ENCODE peak calls at places on chromosome 11, in four cellular contexts. S is iPS DF 6.9; X is right lobe of liver; Y is CD4-positive, alpha-beta memory T cell. K is an unnamed sample.

GRCh38 chr11:77799338-77799737 is 21.2 kb downstream of the RSF1 start:
- DNase-seq in X (no peak), S (no peak), Y (no peak), K (no peak)

GRCh38 chr11:35919244-35919643 is 24.6 kb upstream of the LDLRAD3 start:
- DNase-seq in S (no peak), X (no peak), Y (no peak), K (no peak)

GRCh38 chr11:122137081-122137793 is 21.2 kb upstream of the BLID start:
- DNase-seq in X (no peak), S (no peak), Y (no peak), K (no peak)

GRCh38 chr11:74487875-74488274 is 5.6 kb downstream of the LIPT2 start:
- DNase-seq in Y (no peak), X (no peak), S (no peak), K (peak; percentile 47)

GRCh38 chr11:107741044-107741823 is 29.4 kb upstream of the SLN start:
- DNase-seq in Y (no peak), X (no peak), S (peak; percentile 27), K (peak; percentile 76)

GRCh38 chr11:49851971-49852389 is 100.2 kb upstream of the OR4C13 start:
- DNase-seq in Y (no peak), S (no peak), X (no peak), K (no peak)

GRCh38 chr11:104876324-104876723 is 21.9 kb downstream of the CASP12 start:
- DNase-seq in S (no peak), Y (no peak), X (no peak), K (no peak)

GRCh38 chr11:85628771-85629341 is 463 bp downstream of the TMEM126B start:
- DNase-seq in Y (no peak), X (no peak), S (no peak), K (peak; percentile 12)

GRCh38 chr11:120432056-120433018 is 79.2 kb upstream of the GRIK4 start:
- DNase-seq in S (no peak), Y (no peak), X (no peak), K (peak; percentile 40)

GRCh38 chr11:62144641-62145255 is 20.9 kb downstream of the INCENP start:
- DNase-seq in Y (no peak), S (no peak), X (no peak), K (no peak)

GRCh38 chr11:36622431-36623136 is 24.5 kb upstream of the RAG2 start:
- DNase-seq in X (no peak), S (no peak), Y (no peak), K (peak; percentile 47)

GRCh38 chr11:77819921-77820564 is 479 bp downstream of the RSF1 start:
- DNase-seq in X (peak; percentile 65), S (peak; percentile 29), Y (peak; percentile 68), K (peak; percentile 48)

GRCh38 chr11:844693-845644 is 2.3 kb downstream of the TSPAN4 start:
- DNase-seq in S (no peak), X (peak; percentile 93), Y (no peak), K (no peak)

GRCh38 chr11:95301497-95301896 is 70.5 kb upstream of the SESN3 start:
- DNase-seq in S (no peak), X (no peak), Y (no peak), K (no peak)

GRCh38 chr11:1138053-1138452 is 19.7 kb upstream of the MUC5AC start:
- DNase-seq in S (no peak), X (no peak), Y (no peak), K (no peak)

GRCh38 chr11:130426223-130427048 is 2.0 kb downstream of the ADAMTS8 start:
- DNase-seq in X (no peak), S (no peak), Y (no peak), K (no peak)

GRCh38 chr11:44619931-44620725 is 54.7 kb downstream of the CD82 start:
- DNase-seq in S (no peak), X (peak; percentile 16), Y (no peak), K (no peak)

GRCh38 chr11:76577199-76577920 is 93.2 kb downstream of the LRRC32 start:
- DNase-seq in S (no peak), X (no peak), Y (no peak), K (no peak)

GRCh38 chr11:130858215-130858614 is 58.1 kb downstream of the SNX19 start:
- DNase-seq in Y (no peak), S (peak; percentile 16), X (no peak), K (peak; percentile 22)

GRCh38 chr11:112784323-112785073 is 176.7 kb upstream of the NCAM1 start:
- DNase-seq in Y (no peak), S (peak; percentile 13), X (peak; percentile 47), K (no peak)

GRCh38 chr11:86063536-86063935 is 5.3 kb downstream of the PICALM start:
- DNase-seq in Y (no peak), X (no peak), S (no peak), K (no peak)

GRCh38 chr11:134988495-134988894 is 576.5 kb upstream of the B3GAT1 start:
- DNase-seq in Y (no peak), S (no peak), X (no peak), K (no peak)

GRCh38 chr11:45993438-45994064 is 71.1 kb downstream of the LARGE2 start:
- DNase-seq in Y (no peak), X (no peak), S (no peak), K (no peak)

GRCh38 chr11:128790200-128790599 is 76.9 kb downstream of the KCNJ1 start:
- DNase-seq in X (no peak), S (no peak), Y (no peak), K (no peak)

GRCh38 chr11:44456544-44457270 is 108.8 kb upstream of the CD82 start:
- DNase-seq in Y (no peak), X (no peak), S (no peak), K (peak; percentile 3)

GRCh38 chr11:82906236-82906635 is 4.7 kb downstream of the DDIAS start:
- DNase-seq in X (no peak), Y (no peak), S (no peak), K (no peak)

GRCh38 chr11:42976636-42977217 is 335.1 kb upstream of the API5 start:
- DNase-seq in X (no peak), Y (no peak), S (no peak), K (no peak)

GRCh38 chr11:8573750-8574149 is 20.3 kb downstream of the STK33 start:
- DNase-seq in S (no peak), Y (no peak), X (no peak), K (no peak)

GRCh38 chr11:74520927-74521665 is 27.6 kb upstream of the LIPT2 start:
- DNase-seq in S (no peak), Y (no peak), X (peak; percentile 43), K (no peak)

GRCh38 chr11:65891180-65892136 is 985 bp downstream of the CCDC85B start:
- DNase-seq in Y (peak; percentile 50), X (peak; percentile 65), S (no peak), K (peak; percentile 67)
- H3K4me3 ChIP-seq in Y (peak overlapping the region; percentile 47), X (peak overlapping the region; percentile 66), S (peak overlapping the region; percentile 46), K (peak overlapping the region; percentile 73)

GRCh38 chr11:63764712-63765631 is 3.6 kb downstream of the ZFTA start:
- DNase-seq in X (peak; percentile 80), S (no peak), Y (no peak), K (no peak)

GRCh38 chr11:63765688-63766241 is 2.8 kb downstream of the ZFTA start:
- DNase-seq in S (no peak), X (peak; percentile 38), Y (no peak), K (no peak)

GRCh38 chr11:63763506-63764200 is 4.9 kb downstream of the ZFTA start:
- DNase-seq in Y (no peak), X (peak; percentile 69), S (no peak), K (no peak)

GRCh38 chr11:63762662-63763505 is 5.7 kb downstream of the ZFTA start:
- DNase-seq in Y (no peak), X (peak; percentile 56), S (no peak), K (no peak)

DNA sequence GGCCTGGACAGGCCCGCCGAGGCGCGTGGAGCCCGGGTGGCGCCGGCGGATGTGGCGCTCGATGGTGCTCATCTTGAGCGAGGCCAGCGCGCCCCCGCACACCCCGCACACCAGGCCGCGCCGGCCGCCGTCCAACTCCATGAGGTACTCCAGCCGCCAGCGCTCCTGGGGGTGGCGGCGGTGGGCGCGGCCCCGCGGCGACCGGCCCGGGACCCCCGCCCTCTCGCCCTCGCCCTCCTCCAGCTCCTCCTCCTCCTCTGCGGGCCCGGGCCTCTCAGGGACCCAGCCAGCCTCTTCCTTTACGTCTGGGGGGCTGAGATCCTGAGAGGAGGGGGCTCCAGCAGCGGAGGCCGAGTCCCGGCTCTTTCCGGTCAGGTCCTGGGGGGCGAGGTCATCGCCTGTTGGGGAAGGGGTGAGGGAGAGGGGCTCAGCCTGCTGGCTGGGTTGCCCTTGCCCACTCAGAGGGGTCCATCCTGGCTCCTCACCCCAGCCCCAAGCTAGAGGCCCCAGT is 4.3 kb downstream of the ZFTA start:
- DNase-seq in S (no peak), X (no peak), Y (no peak), K (no peak)
- H3K4me3 ChIP-seq in S (peak overlapping the region; percentile 92), X (peak overlapping the region; percentile 56), Y (no peak overlapping the region), K (no peak overlapping the region)

DNA sequence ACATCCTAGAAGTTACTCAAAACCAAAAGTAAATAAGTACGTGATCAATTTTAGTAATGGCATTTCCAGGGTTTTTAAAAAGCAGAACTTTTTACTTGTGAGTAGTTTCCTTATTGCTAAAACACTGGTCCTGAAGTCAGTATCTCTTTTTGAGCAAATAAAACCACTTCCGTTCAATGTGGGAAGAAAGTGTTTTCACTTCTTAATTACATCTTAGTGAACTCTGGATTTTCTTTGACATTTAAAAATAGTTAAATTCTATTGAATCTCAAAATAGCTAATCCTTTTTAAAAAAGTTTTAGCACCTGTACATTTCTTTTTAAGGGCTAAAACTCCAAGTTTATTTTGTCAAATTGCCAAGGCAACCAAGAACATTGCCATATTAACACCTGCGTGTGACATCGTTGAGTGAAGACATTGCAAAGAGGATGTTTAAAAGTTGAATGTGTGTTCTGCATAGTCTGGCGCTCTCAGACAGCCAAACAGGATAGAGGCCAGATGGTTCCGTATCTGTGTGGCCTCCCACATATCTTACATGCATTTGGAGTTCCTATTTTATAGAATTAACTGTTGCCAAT is 17.2 kb upstream of the OR5B21 start:
- DNase-seq in Y (peak; percentile 48), S (no peak), X (no peak), K (peak; percentile 81)
- H3K4me3 ChIP-seq in Y (no peak overlapping the region), S (no peak overlapping the region), X (no peak overlapping the region), K (no peak overlapping the region)

GRCh38 chr11:123576501-123576900 is 77.9 kb downstream of the SCN3B start:
- DNase-seq in X (no peak), Y (no peak), S (no peak), K (no peak)
- H3K4me3 ChIP-seq in X (no peak overlapping the region), Y (no peak overlapping the region), S (no peak overlapping the region), K (no peak overlapping the region)

GRCh38 chr11:126991596-126991995 is 9.0 kb downstream of the KIRREL3 start:
- DNase-seq in S (no peak), X (no peak), Y (no peak), K (no peak)

GRCh38 chr11:126992065-126992803 is 8.3 kb downstream of the KIRREL3 start:
- DNase-seq in X (no peak), Y (no peak), S (no peak), K (no peak)

GRCh38 chr11:126990716-126991480 is 9.7 kb downstream of the KIRREL3 start:
- DNase-seq in X (no peak), S (no peak), Y (no peak), K (no peak)

GRCh38 chr11:126988655-126989054 is 11.9 kb downstream of the KIRREL3 start:
- DNase-seq in X (no peak), Y (no peak), S (no peak), K (no peak)

GRCh38 chr11:126989942-126990715 is 10.4 kb downstream of the KIRREL3 start:
- DNase-seq in S (peak; percentile 74), Y (no peak), X (peak; percentile 72), K (peak; percentile 68)
- H3K4me3 ChIP-seq in S (no peak overlapping the region), Y (no peak overlapping the region), X (no peak overlapping the region), K (no peak overlapping the region)

GRCh38 chr11:17528906-17529813 is 15.1 kb downstream of the USH1C start:
- DNase-seq in X (no peak), S (no peak), Y (no peak), K (no peak)
- H3K4me3 ChIP-seq in X (no peak overlapping the region), S (no peak overlapping the region), Y (no peak overlapping the region), K (no peak overlapping the region)

K was measured in GM12865.